ENCODE peak calls at places on chromosomes 12 and 14, in ten cellular contexts. F, A, G, M, D, Q, Y, N, O and H are unnamed samples.

GRCh38 chr14:104925941-104926609 is 1.4 kb downstream of the PLD4 start:
- DNase-seq in F (no peak), A (no peak), G (no peak), M (no peak), D (no peak), Q (no peak), Y (no peak), N (no peak), O (no peak), H (peak)

GRCh38 chr14:55572578-55572977 is 7.4 kb upstream of the KTN1 start:
- DNase-seq in F (no peak), A (no peak), G (no peak), M (no peak), D (no peak), Q (no peak), Y (no peak), N (peak), O (no peak), H (no peak)

GRCh38 chr12:131357152-131357747 is 353.6 kb upstream of the SFSWAP start:
- DNase-seq in F (no peak), A (no peak), G (no peak), M (peak), D (no peak), Q (no peak), Y (no peak), N (no peak), O (no peak), H (no peak)

GRCh38 chr14:77125275-77126073 is 16.1 kb downstream of the ZDHHC22 start:
- DNase-seq in F (no peak), A (no peak), G (no peak), M (peak), D (no peak), Q (no peak), Y (no peak), N (no peak), O (no peak), H (no peak)

GRCh38 chr12:25655702-25656101 is 102.6 kb upstream of the LMNTD1 start:
- DNase-seq in F (no peak), A (no peak), G (no peak), M (no peak), D (no peak), Q (no peak), Y (no peak), N (no peak), O (no peak), H (no peak)

GRCh38 chr14:54462048-54462447 is 20.9 kb upstream of the CNIH1 start:
- DNase-seq in F (no peak), A (no peak), G (no peak), M (no peak), D (no peak), Q (no peak), Y (no peak), N (no peak), O (no peak), H (no peak)

GRCh38 chr12:112381421-112381897 is 772 bp downstream of the HECTD4 start:
- DNase-seq in F (no peak), A (no peak), G (peak), M (peak), D (peak), Q (peak), Y (no peak), N (no peak), O (no peak), H (no peak)

GRCh38 chr14:55706341-55706684 is 126.3 kb downstream of the KTN1 start:
- DNase-seq in F (no peak), A (no peak), G (no peak), M (no peak), D (no peak), Q (no peak), Y (no peak), N (no peak), O (no peak), H (no peak)

GRCh38 chr12:50690923-50691322 is 73.0 kb upstream of the ATF1 start:
- DNase-seq in F (no peak), A (no peak), G (no peak), M (no peak), D (no peak), Q (no peak), Y (no peak), N (peak), O (peak), H (no peak)

GRCh38 chr14:72699852-72700257 is 194.0 kb downstream of the DPF3 start:
- DNase-seq in F (no peak), A (no peak), G (no peak), M (no peak), D (no peak), Q (no peak), Y (peak), N (no peak), O (peak), H (no peak)

GRCh38 chr12:104707179-104707578 is 250.4 kb downstream of the CHST11 start:
- DNase-seq in F (no peak), A (no peak), G (no peak), M (no peak), D (no peak), Q (no peak), Y (no peak), N (no peak), O (no peak), H (no peak)

GRCh38 chr12:117580718-117581062 is 219.3 kb upstream of the NOS1 start:
- DNase-seq in F (peak), A (peak), G (peak), M (peak), D (peak), Q (peak), Y (peak), N (peak), O (peak), H (no peak)

GRCh38 chr12:25332143-25332542 is 81.4 kb upstream of the KRAS start:
- DNase-seq in F (no peak), A (no peak), G (no peak), M (no peak), D (no peak), Q (no peak), Y (no peak), N (no peak), O (no peak), H (no peak)

GRCh38 chr12:108691995-108692808 is 39.1 kb downstream of the CORO1C start:
- DNase-seq in F (no peak), A (no peak), G (no peak), M (no peak), D (no peak), Q (no peak), Y (peak), N (no peak), O (no peak), H (no peak)

GRCh38 chr12:26507613-26508012 is 312.2 kb downstream of the SSPN start:
- DNase-seq in F (no peak), A (no peak), G (no peak), M (no peak), D (no peak), Q (no peak), Y (no peak), N (no peak), O (no peak), H (no peak)

GRCh38 chr12:42660968-42661937 is 71.7 kb upstream of the PRICKLE1 start:
- DNase-seq in F (no peak), A (no peak), G (no peak), M (no peak), D (no peak), Q (no peak), Y (no peak), N (no peak), O (no peak), H (no peak)

GRCh38 chr14:88535149-88535548 is 19.7 kb downstream of the PTPN21 start:
- DNase-seq in F (peak), A (no peak), G (no peak), M (peak), D (no peak), Q (no peak), Y (peak), N (no peak), O (no peak), H (no peak)

GRCh38 chr12:106481246-106481645 is 101.6 kb upstream of the RFX4 start:
- DNase-seq in F (no peak), A (no peak), G (no peak), M (no peak), D (no peak), Q (no peak), Y (no peak), N (no peak), O (no peak), H (no peak)

GRCh38 chr14:55579724-55580400 is at the start of gene KTN1:
- DNase-seq in F (peak), A (no peak), G (peak), M (peak), D (peak), Q (peak), Y (peak), N (peak), O (peak), H (no peak)

GRCh38 chr14:105882626-105883025 is 356.2 kb downstream of the TMEM121 start:
- DNase-seq in F (no peak), A (no peak), G (peak), M (peak), D (peak), Q (no peak), Y (no peak), N (peak), O (no peak), H (no peak)

GRCh38 chr12:111398530-111398929 is 7.2 kb upstream of the SH2B3 start:
- DNase-seq in F (no peak), A (no peak), G (no peak), M (no peak), D (no peak), Q (no peak), Y (no peak), N (no peak), O (no peak), H (no peak)

GRCh38 chr14:70064111-70064885 is 124.5 kb downstream of the SLC8A3 start:
- DNase-seq in F (no peak), A (no peak), G (no peak), M (no peak), D (no peak), Q (no peak), Y (peak), N (no peak), O (no peak), H (no peak)

GRCh38 chr14:105494606-105494929 is 3.5 kb downstream of the TEDC1 start:
- DNase-seq in F (no peak), A (no peak), G (no peak), M (no peak), D (no peak), Q (no peak), Y (no peak), N (no peak), O (no peak), H (no peak)

GRCh38 chr12:58801986-58802385 is 118.3 kb downstream of the LRIG3 start:
- DNase-seq in F (no peak), A (no peak), G (no peak), M (no peak), D (no peak), Q (no peak), Y (no peak), N (no peak), O (no peak), H (no peak)

GRCh38 chr14:79278798-79279644 is 932.3 kb downstream of the DIO2 start:
- DNase-seq in F (no peak), A (peak), G (peak), M (peak), D (peak), Q (no peak), Y (peak), N (peak), O (peak), H (no peak)

DNA sequence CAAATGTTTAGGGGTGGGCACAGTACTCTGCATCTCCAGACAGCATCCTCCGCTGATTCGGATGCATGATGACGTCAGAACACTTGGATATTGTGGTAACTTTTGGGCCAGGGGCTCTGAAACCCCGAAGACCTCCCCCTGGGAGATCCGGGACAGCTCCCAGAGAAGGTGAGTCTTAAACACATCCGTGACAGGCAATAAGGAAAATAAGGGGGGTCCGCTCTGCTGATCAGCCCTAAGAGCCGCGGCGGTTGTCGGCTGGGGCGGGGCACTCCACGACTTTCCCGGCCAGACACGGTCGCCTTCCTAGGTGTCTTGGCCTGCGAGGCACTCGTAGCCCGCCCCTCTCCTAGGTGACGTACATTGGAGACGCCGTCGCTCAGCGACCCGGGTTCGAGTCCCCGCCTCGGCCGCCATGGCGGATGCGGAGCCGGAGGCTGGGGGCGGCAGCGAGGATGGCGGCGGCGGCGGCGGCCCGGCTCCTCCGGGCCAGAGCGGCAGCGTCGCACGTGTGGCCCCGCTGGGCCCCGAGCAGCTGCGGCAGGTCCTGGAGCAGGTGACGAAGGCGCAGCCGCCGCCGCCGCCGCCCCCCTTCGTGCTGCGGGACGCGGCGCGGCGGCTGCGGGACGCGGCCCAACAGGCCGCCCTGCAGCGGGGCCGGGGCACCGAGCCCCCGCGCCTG is at the start of gene ZNF839:
- DNase-seq in F (peak), A (peak), G (peak), M (peak), D (peak), Q (peak), Y (peak), N (peak), O (peak), H (peak)
- TF ChIP-seq POLR2A in F (no peak), A (no peak), G (peak), M (no peak), D (peak), Q (no peak), Y (peak), N (peak), O (peak), H (no peak)

GRCh38 chr12:57546438-57547365 is at the start of gene DCTN2:
- DNase-seq in F (peak), A (peak), G (peak), M (peak), D (peak), Q (peak), Y (peak), N (peak), O (peak), H (no peak)
- TF ChIP-seq POLR2A in F (peak), A (no peak), G (peak), M (peak), D (peak), Q (no peak), Y (peak), N (peak), O (peak), H (no peak)

GRCh38 chr12:52228931-52229330 is 4.1 kb upstream of the KRT7 start:
- DNase-seq in F (no peak), A (no peak), G (no peak), M (peak), D (no peak), Q (no peak), Y (no peak), N (no peak), O (no peak), H (no peak)

GRCh38 chr12:52232233-52232915 is 669 bp upstream of the KRT7 start:
- DNase-seq in F (no peak), A (no peak), G (no peak), M (no peak), D (no peak), Q (no peak), Y (no peak), N (no peak), O (no peak), H (no peak)

GRCh38 chr12:52229836-52230343 is 3.2 kb upstream of the KRT7 start:
- DNase-seq in F (no peak), A (no peak), G (no peak), M (no peak), D (no peak), Q (no peak), Y (no peak), N (no peak), O (no peak), H (no peak)

GRCh38 chr12:52231305-52232232 is 1.5 kb upstream of the KRT7 start:
- DNase-seq in F (no peak), A (no peak), G (no peak), M (no peak), D (no peak), Q (no peak), Y (peak), N (no peak), O (no peak), H (no peak)

GRCh38 chr12:52230364-52231281 is 2.4 kb upstream of the KRT7 start:
- DNase-seq in F (no peak), A (no peak), G (no peak), M (no peak), D (no peak), Q (no peak), Y (peak), N (peak), O (no peak), H (no peak)
- TF ChIP-seq POLR2A in F (no peak), A (no peak), G (no peak), M (no peak), D (no peak), Q (no peak), Y (no peak), N (no peak), O (no peak), H (no peak)

GRCh38 chr12:48105867-48106563 is at the start of gene SENP1:
- DNase-seq in F (peak), A (peak), G (peak), M (peak), D (peak), Q (peak), Y (peak), N (peak), O (peak), H (no peak)
- TF ChIP-seq POLR2A in F (peak), A (peak), G (peak), M (no peak), D (peak), Q (peak), Y (peak), N (peak), O (peak), H (no peak)

DNA sequence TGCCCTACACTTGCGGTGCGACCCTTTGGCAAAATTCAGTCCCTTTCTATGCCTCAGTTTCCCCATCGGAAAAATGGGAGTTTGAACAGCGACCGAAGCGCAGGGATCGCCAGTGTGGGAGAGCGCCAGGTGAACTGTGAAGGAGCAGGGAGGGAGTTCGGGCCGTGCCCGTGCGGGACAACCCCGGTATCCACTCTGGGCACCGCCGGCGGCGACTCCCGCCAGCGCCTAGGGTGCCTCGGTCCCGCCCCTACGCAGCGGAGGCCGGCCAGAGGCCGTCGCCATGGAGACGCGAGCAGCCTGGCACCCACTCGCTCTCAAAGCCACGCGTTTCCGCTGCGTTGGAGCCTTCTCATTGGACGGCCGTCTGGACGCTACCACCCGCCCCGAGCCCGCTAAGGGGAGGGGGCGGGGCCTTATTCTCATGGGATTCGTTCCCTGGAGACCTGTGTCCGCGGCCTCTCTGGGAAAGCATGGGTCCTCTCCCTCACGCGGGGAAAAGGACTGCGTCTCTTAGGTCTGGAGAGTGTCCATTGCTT is 729 bp upstream of the MLEC start:
- DNase-seq in F (peak), A (peak), G (peak), M (peak), D (peak), Q (peak), Y (peak), N (peak), O (peak), H (peak)
- TF ChIP-seq POLR2A in F (no peak), A (peak), G (peak), M (peak), D (no peak), Q (peak), Y (peak), N (peak), O (peak), H (no peak)

DNA sequence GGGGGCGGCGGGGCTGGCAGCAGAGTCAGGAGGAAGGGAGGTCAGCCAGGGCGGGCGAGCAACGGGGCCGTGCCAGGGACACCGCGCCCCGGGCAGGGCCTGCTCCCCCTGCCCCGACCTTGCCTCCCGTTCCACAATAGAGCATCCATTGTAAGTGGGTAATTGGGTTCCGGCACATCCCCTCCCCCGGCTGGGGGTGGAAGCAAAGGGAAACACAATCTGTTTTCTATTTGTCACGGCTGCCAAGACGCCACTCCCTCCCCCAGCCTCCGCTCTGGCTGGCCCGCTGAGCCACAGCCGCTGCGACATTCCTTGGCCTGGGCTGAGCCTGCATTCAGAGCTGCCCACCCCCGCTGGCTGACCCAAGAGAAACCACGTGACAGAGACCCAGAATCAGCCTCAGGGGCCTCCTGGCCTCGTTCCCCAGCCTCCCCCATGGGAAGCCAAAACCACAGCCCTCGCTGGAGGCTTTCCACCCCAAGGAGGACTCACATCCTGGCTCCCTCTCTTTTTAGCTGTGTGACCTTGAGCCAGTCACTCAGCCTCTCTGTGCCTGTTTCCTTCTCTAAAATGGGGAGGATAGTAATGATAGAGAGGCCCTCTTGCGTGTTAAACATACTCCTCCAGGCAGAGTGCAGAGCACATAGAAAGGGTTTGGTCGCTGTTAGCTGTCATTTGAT is 117.6 kb downstream of the SCARB1 start:
- DNase-seq in F (peak), A (peak), G (peak), M (peak), D (peak), Q (peak), Y (peak), N (peak), O (peak), H (no peak)
- TF ChIP-seq POLR2A in F (no peak), A (no peak), G (peak), M (no peak), D (no peak), Q (no peak), Y (no peak), N (peak), O (no peak), H (no peak)

DNA sequence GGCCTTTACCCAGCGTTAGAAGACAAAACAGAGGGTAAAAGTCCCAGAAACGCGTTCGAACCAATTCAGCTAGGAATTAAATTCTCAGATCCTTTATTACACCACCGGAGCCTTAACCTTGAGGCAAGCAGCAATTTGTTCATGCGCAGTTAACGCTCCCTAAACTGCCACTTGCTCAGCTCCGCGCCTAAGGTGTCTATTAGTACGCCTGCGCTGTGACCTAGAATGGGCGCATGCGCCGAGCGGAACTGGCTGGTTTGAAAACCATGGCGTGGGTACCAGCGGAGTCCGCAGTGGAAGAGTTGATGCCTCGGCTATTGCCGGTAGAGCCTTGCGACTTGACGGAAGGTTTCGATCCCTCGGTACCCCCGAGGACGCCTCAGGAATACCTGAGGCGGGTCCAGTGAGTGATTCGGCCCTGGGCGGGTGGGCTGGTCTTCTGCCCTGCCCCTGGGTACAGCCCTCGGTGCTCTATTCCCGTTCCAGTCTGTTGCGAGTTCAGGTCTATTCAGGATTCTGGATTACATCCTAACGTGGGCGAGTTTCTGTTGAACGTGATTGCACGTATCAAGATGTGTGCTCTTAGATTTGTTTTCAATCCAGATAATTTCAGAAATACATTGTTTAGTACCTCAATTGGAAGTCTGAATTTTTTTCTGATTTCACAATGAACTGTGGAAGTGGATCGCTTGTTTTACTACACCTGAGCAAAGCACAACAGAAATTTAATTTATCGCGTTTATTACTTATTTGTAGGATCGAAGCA is at the start of gene GEMIN2:
- DNase-seq in F (peak), A (peak), G (peak), M (peak), D (peak), Q (peak), Y (peak), N (peak), O (peak), H (peak)
- TF ChIP-seq POLR2A in F (peak), A (peak), G (peak), M (no peak), D (peak), Q (peak), Y (peak), N (peak), O (peak), H (no peak)